ENCODE peak calls at places on chromosomes 4 and X, in seven cellular contexts. N is ovary, F is sigmoid colon, A is choroid plexus epithelial cell, J is AG09309, S is fibroblast of mammary gland, E is endothelial cell. H is an unnamed sample.
A peak's percentile ranks its signal among the peaks of the same experiment; 100 is the strongest.

GRCh38 chrX:57156397-57157049 is 19.3 kb upstream of the SPIN2A start:
- DNase-seq in N (no peak), F (no peak), A (peak; percentile 39), J (peak; percentile 4), S (peak; percentile 28), E (peak; percentile 34), H (no peak)

GRCh38 chrX:133444196-133444595 is 28.9 kb upstream of the GPC4 start:
- DNase-seq in N (no peak), F (no peak), A (no peak), J (no peak), S (no peak), E (no peak), H (no peak)

GRCh38 chr4:143025111-143025704 is 159.5 kb upstream of the USP38 start:
- DNase-seq in N (no peak), F (no peak), A (peak; percentile 37), J (peak; percentile 20), S (peak; percentile 28), E (peak; percentile 26), H (no peak)

GRCh38 chr4:95066011-95066410 is 308.3 kb downstream of the BMPR1B start:
- DNase-seq in N (no peak), F (no peak), A (peak; percentile 56), J (no peak), S (no peak), E (no peak), H (no peak)

GRCh38 chr4:45292844-45293243 is 566.5 kb upstream of the GNPDA2 start:
- DNase-seq in N (no peak), F (no peak), A (no peak), J (no peak), S (no peak), E (no peak), H (no peak)

GRCh38 chrX:21738145-21738949 is 19.6 kb downstream of the SMPX start:
- DNase-seq in N (no peak), F (no peak), A (no peak), J (no peak), S (no peak), E (no peak), H (no peak)

GRCh38 chr4:168608771-168609170 is 111.9 kb downstream of the PALLD start:
- DNase-seq in N (no peak), F (no peak), A (no peak), J (no peak), S (no peak), E (no peak), H (no peak)

GRCh38 chr4:8340721-8341680 is 71.4 kb downstream of the HTRA3 start:
- DNase-seq in N (peak; percentile 92), F (peak; percentile 96), A (no peak), J (no peak), S (no peak), E (no peak), H (no peak)

GRCh38 chr4:119232286-119232685 is 19.8 kb downstream of the USP53 start:
- DNase-seq in N (no peak), F (no peak), A (no peak), J (no peak), S (no peak), E (no peak), H (no peak)

GRCh38 chr4:127965803-127966175 is 583 bp downstream of the ABHD18 start:
- DNase-seq in N (no peak), F (peak; percentile 76), A (peak; percentile 39), J (no peak), S (peak; percentile 12), E (no peak), H (no peak)

GRCh38 chr4:62881901-62882300 is 1527.3 kb downstream of the TECRL start:
- DNase-seq in N (no peak), F (no peak), A (peak; percentile 4), J (no peak), S (no peak), E (no peak), H (no peak)

DNA sequence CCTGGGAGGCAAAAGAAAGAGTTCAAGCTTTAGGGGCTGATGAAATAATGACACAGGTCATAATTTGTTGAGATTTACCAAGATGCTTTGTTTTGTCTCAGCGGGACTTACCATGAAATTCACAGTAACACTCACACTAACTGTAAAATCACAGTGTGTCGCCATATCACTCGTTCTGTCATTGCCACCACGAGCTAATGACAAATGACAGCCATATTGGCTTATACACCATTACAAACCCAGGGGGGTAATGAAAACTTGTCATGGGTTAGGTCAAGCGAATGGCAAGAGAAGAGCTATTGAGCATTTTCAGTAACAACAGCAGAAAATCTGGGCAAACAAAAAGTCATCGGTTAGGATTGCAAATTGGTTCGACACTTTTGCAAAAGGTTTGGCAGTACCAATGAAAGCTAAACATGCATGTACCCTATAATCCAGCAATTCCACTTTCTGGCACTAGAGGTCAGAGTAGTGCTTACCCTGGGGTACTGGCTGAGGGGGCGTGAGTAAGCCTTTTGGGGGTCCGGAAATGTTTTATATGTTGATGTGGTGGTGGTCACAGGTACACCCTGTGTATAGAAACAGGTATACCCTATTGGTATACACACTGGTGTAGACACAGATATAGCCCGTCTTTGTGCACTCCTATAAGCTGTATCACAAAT is 83.9 kb upstream of the RAI2 start:
- DNase-seq in N (no peak), F (no peak), A (peak; percentile 3), J (no peak), S (peak; percentile 15), E (peak; percentile 7), H (no peak)
- TF ChIP-seq CTCF in N (no peak), F (no peak), A (peak; percentile 40), J (peak; percentile 52), S (peak; percentile 64), E (peak; percentile 67), H (no peak)

DNA sequence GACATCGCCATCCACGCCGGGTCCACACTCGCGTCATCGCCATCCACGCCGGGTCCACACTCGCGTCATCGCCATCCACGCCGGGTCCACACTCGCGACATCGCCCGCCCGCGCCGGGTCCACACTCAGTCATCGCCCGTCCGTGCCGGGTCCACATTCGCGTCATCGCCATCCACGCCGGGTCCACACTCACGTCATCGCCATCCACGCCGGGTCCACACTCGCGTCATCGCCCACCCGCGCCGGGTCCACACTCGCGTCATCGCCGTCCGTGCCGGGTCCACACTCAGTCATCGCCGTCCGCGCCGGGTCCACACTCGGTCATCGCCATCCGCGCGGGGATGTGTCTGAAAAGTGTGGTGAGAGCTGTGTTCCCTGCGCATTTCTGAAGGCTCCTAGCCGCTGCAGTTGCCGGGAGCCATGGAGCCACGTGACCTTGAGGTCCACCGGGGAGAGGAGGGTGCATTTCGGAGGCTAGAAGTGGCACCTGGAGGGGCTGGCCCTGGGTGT is 17.3 kb downstream of the PCGF3 start:
- DNase-seq in N (no peak), F (no peak), A (no peak), J (no peak), S (no peak), E (no peak), H (no peak)
- TF ChIP-seq CTCF in N (no peak), F (no peak), A (no peak), J (no peak), S (no peak), E (no peak), H (no peak)

DNA sequence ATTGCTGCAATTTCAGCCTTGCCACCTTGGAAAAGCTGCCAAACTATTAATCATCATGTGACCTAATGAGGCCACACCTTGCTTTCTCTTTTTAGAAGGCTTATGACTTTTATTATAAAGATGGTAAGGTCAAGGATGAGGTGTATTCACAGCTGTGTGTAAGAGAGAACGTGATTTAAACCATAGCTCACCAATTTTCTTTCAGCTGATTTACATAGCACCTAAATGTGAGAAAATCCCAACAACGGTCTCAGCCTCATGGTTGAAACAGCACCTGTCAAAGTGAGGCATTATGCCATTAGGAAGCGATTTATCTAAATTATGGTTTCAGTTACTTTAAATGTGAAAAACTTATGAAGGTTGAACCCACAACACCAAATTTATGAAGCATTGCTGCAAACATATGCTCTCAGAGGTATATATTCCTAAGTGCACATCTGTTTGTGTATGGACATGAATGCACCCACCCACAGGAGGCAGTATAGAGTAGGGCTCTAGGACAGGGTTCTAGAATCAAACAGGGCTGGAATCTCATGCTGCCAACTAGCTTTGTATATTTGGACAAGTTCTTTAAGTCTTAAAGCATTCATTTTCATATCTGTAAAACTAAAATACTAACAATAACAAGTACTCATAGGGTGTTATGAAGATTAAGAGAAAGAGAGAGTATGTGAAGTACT is 40.7 kb downstream of the ANXA3 start:
- DNase-seq in N (no peak), F (no peak), A (no peak), J (no peak), S (no peak), E (peak; percentile 53), H (no peak)
- TF ChIP-seq CTCF in N (no peak), F (no peak), A (peak; percentile 39), J (peak; percentile 26), S (peak; percentile 38), E (peak; percentile 61), H (no peak)

DNA sequence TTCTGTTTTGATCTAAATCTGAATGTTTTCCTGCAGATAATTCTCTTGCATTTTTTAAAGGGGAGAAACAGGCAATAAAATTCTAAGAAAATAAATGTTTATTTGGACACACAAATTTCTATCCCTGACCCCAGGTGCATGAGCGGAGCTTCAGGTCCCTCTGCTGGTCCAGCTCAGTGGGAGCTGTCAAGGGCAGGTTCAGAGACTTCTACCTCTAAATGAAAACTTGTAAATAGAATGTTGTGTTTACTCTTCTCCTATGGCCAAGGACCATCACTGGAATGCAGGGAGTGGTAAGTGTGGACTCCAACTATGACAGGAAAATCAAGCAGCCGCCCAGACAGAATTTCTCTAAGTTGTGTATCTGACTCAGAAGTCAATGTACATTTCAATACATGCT is 148.6 kb upstream of the TTC29 start:
- DNase-seq in N (no peak), F (no peak), A (no peak), J (no peak), S (no peak), E (no peak), H (no peak)
- TF ChIP-seq CTCF in N (no peak), F (no peak), A (peak; percentile 51), J (peak; percentile 32), S (no peak), E (peak; percentile 27), H (no peak)

GRCh38 chr4:113760094-113760851 is 1.3 kb downstream of the CAMK2D start:
- DNase-seq in N (peak; percentile 24), F (peak; percentile 66), A (peak; percentile 63), J (no peak), S (peak; percentile 63), E (no peak), H (peak; percentile 43)

GRCh38 chr4:113762851-113763172 is 1.3 kb upstream of the CAMK2D start:
- DNase-seq in N (no peak), F (no peak), A (no peak), J (no peak), S (no peak), E (no peak), H (no peak)

GRCh38 chr4:113760852-113761681 is 471 bp downstream of the CAMK2D start:
- DNase-seq in N (peak; percentile 81), F (peak; percentile 94), A (no peak), J (no peak), S (peak; percentile 78), E (peak; percentile 71), H (peak; percentile 55)

GRCh38 chr4:113762061-113762850 is 718 bp upstream of the CAMK2D start:
- DNase-seq in N (peak; percentile 100), F (peak; percentile 100), A (peak; percentile 100), J (peak; percentile 99), S (peak; percentile 100), E (peak; percentile 96), H (peak; percentile 99)

GRCh38 chr4:113761682-113762060 is at the start of gene CAMK2D:
- DNase-seq in N (peak; percentile 88), F (peak; percentile 95), A (peak; percentile 95), J (peak; percentile 75), S (peak; percentile 89), E (peak; percentile 74), H (peak; percentile 57)
- TF ChIP-seq CTCF in N (peak; percentile 72), F (peak; percentile 42), A (peak; percentile 82), J (peak; percentile 79), S (peak; percentile 59), E (no peak), H (no peak)